ENCODE peak calls at places on chromosomes 16 and 17, in six cellular contexts. S is heart left ventricle, V is uterus, P is fibroblast of mammary gland, L is A549, B is astrocyte of the spinal cord. M is an unnamed sample.

GRCh38 chr17:79842656-79843474 is 3.6 kb upstream of the CBX4 start:
- DNase-seq in S (no peak), V (no peak), P (no peak), L (no peak), B (no peak), M (no peak)

GRCh38 chr17:17757391-17757791 is 76.1 kb downstream of the RAI1 start:
- DNase-seq in S (no peak), V (no peak), P (no peak), L (no peak), B (no peak), M (no peak)

GRCh38 chr17:64632606-64633005 is 29.5 kb downstream of the SMURF2 start:
- DNase-seq in S (no peak), V (no peak), P (peak), L (no peak), B (no peak), M (no peak)

GRCh38 chr17:17346428-17347233 is 43.5 kb downstream of the NT5M start:
- DNase-seq in S (no peak), V (no peak), P (no peak), L (no peak), B (no peak), M (no peak)

GRCh38 chr17:62750502-62751349 is 57.4 kb downstream of the MARCHF10 start:
- DNase-seq in S (no peak), V (peak), P (no peak), L (no peak), B (no peak), M (no peak)

GRCh38 chr17:17561408-17562144 is 29.9 kb downstream of the PEMT start:
- DNase-seq in S (no peak), V (no peak), P (no peak), L (no peak), B (no peak), M (no peak)

GRCh38 chr17:44607836-44608690 is 48.2 kb upstream of the MEIOC start:
- DNase-seq in S (peak), V (no peak), P (peak), L (no peak), B (peak), M (no peak)

GRCh38 chr16:78659668-78660217 is 560.3 kb downstream of the WWOX start:
- DNase-seq in S (no peak), V (no peak), P (no peak), L (no peak), B (no peak), M (no peak)

GRCh38 chr17:17855976-17856375 is 19.2 kb upstream of the SREBF1 start:
- DNase-seq in S (no peak), V (no peak), P (no peak), L (no peak), B (no peak), M (no peak)

GRCh38 chr16:17470871-17471744 is at the start of gene XYLT1:
- DNase-seq in S (peak), V (peak), P (peak), L (no peak), B (peak), M (peak)

GRCh38 chr17:68623811-68624210 is 22.6 kb upstream of the FAM20A start:
- DNase-seq in S (no peak), V (no peak), P (no peak), L (no peak), B (no peak), M (no peak)

GRCh38 chr16:86504315-86505184 is 5.8 kb upstream of the FOXF1 start:
- DNase-seq in S (no peak), V (no peak), P (no peak), L (no peak), B (no peak), M (no peak)

GRCh38 chr17:67111808-67112207 is 67.5 kb downstream of the CACNG1 start:
- DNase-seq in S (no peak), V (no peak), P (no peak), L (no peak), B (no peak), M (no peak)

GRCh38 chr16:67157892-67158635 is 1.6 kb downstream of the TRADD start:
- DNase-seq in S (no peak), V (no peak), P (no peak), L (no peak), B (no peak), M (no peak)

GRCh38 chr17:78390241-78391050 is 12.0 kb downstream of the PGS1 start:
- DNase-seq in S (peak), V (peak), P (peak), L (peak), B (peak), M (no peak)

GRCh38 chr17:58666858-58667267 is 25.0 kb downstream of the TEX14 start:
- DNase-seq in S (peak), V (peak), P (peak), L (peak), B (peak), M (no peak)

GRCh38 chr16:13999071-13999894 is 71.8 kb upstream of the MRTFB start:
- DNase-seq in S (no peak), V (no peak), P (no peak), L (no peak), B (no peak), M (no peak)

GRCh38 chr17:75910699-75911098 is 6.0 kb upstream of the MRPL38 start:
- DNase-seq in S (no peak), V (no peak), P (no peak), L (no peak), B (no peak), M (no peak)

GRCh38 chr17:74430706-74431567 is 951 bp upstream of the GPRC5C start:
- DNase-seq in S (peak), V (peak), P (peak), L (peak), B (peak), M (no peak)

GRCh38 chr17:61205406-61205805 is 194.2 kb upstream of the TBX2 start:
- DNase-seq in S (no peak), V (no peak), P (no peak), L (no peak), B (no peak), M (no peak)

GRCh38 chr17:57995076-57995956 is 7.3 kb upstream of the VEZF1 start:
- DNase-seq in S (peak), V (peak), P (peak), L (peak), B (peak), M (peak)

GRCh38 chr16:46883690-46884512 is at the start of gene GPT2:
- DNase-seq in S (peak), V (peak), P (peak), L (peak), B (peak), M (peak)

GRCh38 chr16:46887524-46887854 is 3.3 kb downstream of the GPT2 start:
- DNase-seq in S (no peak), V (no peak), P (no peak), L (no peak), B (no peak), M (no peak)

GRCh38 chr16:46884513-46885293 is 541 bp downstream of the GPT2 start:
- DNase-seq in S (no peak), V (no peak), P (no peak), L (no peak), B (no peak), M (no peak)

GRCh38 chr16:46886764-46887523 is 2.8 kb downstream of the GPT2 start:
- DNase-seq in S (no peak), V (no peak), P (no peak), L (no peak), B (no peak), M (no peak)

GRCh38 chr16:46885960-46886763 is 2.0 kb downstream of the GPT2 start:
- DNase-seq in S (no peak), V (no peak), P (peak), L (no peak), B (peak), M (no peak)
- H3K4me3 ChIP-seq in S (no peak), V (no peak), P (no peak), L (no peak), B (peak), M (no peak)

DNA sequence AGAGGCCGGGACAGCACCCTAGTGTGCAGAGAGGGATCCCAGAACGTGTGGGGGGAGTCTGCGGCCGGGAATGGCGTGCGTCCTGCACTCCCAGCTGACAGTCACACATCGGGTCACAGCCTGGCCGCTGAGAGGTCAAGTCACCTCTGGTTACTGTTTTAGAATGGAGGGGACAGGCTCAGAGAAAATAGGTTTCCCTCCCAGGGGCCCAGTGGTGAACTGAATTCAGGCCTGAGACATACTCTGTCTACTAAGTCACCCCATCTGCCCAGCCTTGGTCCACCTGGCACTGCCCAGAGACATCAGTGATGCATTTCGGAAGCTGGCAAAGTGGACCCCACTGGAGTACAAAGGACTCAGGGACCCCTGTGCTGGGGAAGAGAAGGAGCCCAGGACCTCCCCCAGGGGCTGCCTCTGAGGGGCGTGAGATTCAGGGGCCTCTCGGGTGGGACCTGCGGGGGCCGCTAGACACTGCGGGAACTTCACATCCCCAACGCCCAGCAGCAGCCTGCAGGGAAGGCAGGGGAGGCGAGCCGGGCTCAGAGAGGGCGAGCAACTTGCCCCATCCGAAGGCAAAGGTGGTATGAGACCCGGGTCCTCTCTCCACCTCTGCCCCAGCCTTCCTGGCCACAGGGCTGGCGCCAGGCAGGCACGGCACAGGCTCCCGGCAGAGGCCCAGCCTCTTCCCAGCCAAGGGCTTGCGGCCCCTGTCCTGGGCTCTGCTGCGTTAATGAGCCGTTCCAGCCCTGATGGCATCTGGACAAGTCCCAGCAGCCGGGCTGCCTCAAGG is 870 bp upstream of the HS3ST6 start:
- DNase-seq in S (no peak), V (no peak), P (no peak), L (no peak), B (no peak), M (no peak)
- H3K4me3 ChIP-seq in S (no peak), V (no peak), P (no peak), L (peak), B (no peak), M (no peak)

DNA sequence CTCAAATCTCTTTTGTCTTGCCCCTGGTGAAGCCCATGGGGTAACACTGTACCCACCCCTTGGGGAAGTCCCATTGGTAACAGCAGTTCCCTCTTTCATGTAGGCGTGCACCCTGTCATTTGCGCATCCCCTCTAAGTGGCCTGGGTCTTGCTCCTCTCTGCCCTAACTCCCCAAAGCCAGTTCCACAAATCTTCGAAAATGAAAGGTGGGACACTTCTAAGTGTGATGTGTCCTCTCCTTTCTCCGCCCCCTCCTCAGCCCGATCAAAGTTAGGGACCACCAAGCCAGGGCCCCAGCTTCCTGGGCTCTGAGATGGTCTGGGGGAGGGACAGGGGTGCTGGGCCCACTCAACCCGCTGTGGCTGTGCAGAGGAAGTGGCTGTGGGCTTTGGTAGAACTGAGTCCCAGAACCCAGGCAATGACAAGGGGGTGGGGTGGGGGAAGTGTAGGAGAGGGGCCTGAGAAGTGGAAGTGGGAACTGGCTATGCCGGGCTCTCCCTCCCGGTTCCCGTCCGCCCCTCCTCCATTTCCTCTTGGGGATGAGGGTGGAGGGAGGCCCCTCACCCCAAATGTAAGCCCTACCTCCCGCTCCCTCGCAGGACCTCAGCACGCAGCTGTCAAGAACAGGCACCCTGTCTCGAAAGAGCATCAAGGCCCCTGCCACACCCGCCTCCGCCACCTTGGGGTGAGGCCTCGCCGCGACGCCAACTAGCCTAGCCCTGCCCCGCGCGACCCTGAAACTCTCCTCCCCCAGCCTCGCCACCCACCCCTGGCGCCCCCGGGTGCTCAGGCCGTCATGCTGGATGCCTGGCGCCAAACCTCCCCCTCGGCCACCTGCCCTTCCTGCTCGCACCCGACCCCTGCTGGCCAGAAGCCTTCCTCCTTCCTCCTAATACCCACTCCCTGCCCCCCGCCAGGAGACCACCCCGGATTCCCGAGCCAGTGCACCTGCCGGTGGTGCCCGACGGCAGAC is 8.7 kb downstream of the ABI3 start:
- DNase-seq in S (peak), V (no peak), P (no peak), L (no peak), B (no peak), M (peak)
- H3K4me3 ChIP-seq in S (no peak), V (no peak), P (no peak), L (no peak), B (no peak), M (peak)

GRCh38 chr17:3572231-3572630 is 14.6 kb upstream of the TRPV3 start:
- DNase-seq in S (no peak), V (no peak), P (no peak), L (no peak), B (no peak), M (no peak)

GRCh38 chr17:3573246-3574100 is 15.9 kb upstream of the TRPV3 start:
- DNase-seq in S (no peak), V (no peak), P (no peak), L (no peak), B (no peak), M (no peak)

GRCh38 chr17:3574231-3574630 is 16.6 kb upstream of the TRPV3 start:
- DNase-seq in S (no peak), V (no peak), P (no peak), L (no peak), B (no peak), M (no peak)

GRCh38 chr17:3569534-3570137 is 12.0 kb upstream of the TRPV3 start:
- DNase-seq in S (no peak), V (no peak), P (no peak), L (no peak), B (no peak), M (no peak)

DNA sequence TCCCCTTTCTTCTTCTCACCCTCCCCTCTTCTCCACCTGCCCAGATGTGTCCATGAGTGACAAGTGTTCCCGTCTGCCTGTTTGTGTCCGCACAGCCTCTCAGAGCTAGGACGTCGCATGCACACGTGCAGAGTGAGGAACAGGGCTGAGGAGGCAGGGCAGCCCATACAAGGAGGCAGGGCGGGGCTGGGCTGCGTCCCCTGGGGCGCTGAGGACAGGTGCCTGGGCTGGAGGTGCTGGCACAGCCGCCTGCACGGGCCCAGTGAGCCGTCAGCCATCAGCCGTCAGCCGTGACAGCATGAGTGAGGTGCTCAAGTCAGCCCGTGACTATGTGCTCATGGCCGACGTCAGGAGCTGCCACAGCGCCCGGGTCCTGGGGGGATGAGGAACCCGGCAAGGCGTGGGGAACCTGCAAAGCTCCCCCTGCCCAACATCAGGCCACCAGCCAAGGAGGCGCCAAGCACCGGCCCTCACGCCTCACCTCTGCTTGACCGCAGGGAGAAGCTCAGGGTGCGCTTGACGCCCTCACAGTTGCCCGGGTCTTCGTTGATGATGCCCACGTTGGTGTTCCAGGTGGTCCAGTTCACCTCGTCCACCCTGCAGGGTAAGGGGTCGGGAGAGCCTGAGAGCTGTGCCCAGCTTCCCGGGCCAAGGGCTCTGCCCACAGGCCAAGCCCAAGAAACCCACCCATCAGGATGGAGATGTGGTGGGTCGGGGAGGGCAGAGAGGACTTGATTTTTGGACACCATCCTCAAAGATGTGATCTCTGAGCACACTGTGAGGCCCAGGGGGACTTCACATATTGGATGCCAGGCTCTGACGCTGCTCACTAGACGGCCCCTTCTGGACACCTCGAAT is 13.7 kb upstream of the TRPV3 start:
- DNase-seq in S (no peak), V (no peak), P (no peak), L (no peak), B (no peak), M (no peak)
- H3K4me3 ChIP-seq in S (no peak), V (no peak), P (no peak), L (no peak), B (no peak), M (no peak)

DNA sequence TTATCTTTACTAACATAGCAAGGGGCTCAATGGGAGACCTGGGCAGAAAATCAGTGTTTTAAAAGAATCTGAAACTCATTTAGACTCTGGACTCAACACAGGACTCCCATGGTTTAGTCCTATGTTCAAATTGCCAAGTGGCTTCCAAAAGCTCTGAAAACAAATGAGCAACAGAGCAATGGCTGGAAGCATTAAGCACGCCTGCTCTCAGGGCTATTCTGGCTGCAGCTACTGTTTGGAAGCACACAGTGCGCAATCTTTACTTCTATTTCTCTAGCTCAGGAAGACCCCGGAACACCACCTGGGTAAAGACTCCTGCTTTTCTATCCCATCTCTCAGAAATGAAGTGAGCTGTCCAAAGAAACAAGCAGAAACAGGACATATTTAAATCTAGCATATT is 162.1 kb downstream of the AATF start:
- DNase-seq in S (no peak), V (no peak), P (no peak), L (no peak), B (no peak), M (no peak)
- H3K4me3 ChIP-seq in S (no peak), V (no peak), P (no peak), L (no peak), B (no peak), M (no peak)

DNA sequence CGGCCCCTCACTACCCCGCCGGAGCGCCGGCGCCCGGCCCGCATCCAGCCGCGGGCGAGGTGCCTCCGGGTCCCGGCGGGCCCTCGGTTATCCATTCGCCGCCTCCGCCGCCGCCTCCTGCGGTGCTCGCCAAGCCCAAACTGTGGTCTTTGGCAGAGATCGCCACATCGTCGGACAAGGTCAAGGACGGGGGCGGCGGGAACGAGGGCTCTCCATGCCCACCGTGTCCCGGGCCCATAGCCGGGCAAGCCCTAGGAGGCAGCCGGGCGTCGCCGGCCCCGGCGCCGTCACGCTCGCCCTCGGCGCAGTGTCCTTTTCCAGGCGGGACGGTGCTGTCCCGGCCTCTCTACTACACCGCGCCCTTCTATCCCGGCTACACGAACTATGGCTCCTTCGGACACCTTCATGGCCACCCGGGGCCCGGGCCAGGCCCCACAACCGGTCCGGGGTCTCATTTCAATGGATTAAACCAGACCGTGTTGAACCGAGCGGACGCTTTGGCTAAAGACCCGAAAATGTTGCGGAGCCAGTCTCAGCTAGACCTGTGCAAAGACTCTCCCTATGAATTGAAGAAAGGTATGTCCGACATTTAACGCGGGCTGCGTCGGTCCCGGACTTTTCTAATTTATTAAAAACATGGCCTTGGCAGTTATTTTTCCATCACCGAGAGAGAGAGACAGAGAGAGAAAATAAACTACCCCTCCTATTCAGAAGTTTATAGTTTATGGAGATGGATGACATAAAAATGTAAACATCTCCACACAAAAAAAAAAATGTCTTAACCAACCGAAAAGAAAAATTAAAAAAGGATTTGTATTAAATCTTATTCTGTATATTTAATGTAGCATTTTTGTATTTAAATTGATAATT is 2.9 kb downstream of the IRX5 start:
- DNase-seq in S (no peak), V (no peak), P (no peak), L (no peak), B (peak), M (no peak)
- H3K4me3 ChIP-seq in S (peak), V (no peak), P (peak), L (no peak), B (peak), M (no peak)